ENCODE peak calls at places on chromosomes 6 and 20, in four cellular contexts. N is fibroblast of lung, L is endodermal cell, X is A549. G is an unnamed sample.

GRCh38 chr6:52190409-52190808 is 4.2 kb downstream of the IL17A start:
- DNase-seq in N (no peak), L (no peak), X (no peak), G (no peak)

GRCh38 chr6:169724554-169725269 is 412 bp upstream of the PHF10 start:
- DNase-seq in N (peak; percentile 47), L (peak; percentile 94), X (peak; percentile 38), G (peak; percentile 71)

GRCh38 chr6:149059557-149059956 is 258.0 kb upstream of the TAB2 start:
- DNase-seq in N (peak; percentile 37), L (no peak), X (no peak), G (no peak)

GRCh38 chr20:50504231-50504823 is 5.9 kb upstream of the PTPN1 start:
- DNase-seq in N (no peak), L (no peak), X (no peak), G (no peak)

GRCh38 chr6:21582651-21583050 is 10.9 kb upstream of the SOX4 start:
- DNase-seq in N (peak; percentile 46), L (no peak), X (no peak), G (no peak)

GRCh38 chr6:125503181-125503580 is 201.4 kb upstream of the HDDC2 start:
- DNase-seq in N (no peak), L (peak; percentile 45), X (no peak), G (no peak)

GRCh38 chr6:20686142-20686541 is 151.9 kb downstream of the CDKAL1 start:
- DNase-seq in N (no peak), L (peak; percentile 82), X (peak; percentile 10), G (no peak)

GRCh38 chr6:143885116-143885515 is 20.8 kb downstream of the ZC2HC1B start:
- DNase-seq in N (no peak), L (peak; percentile 53), X (no peak), G (no peak)

GRCh38 chr20:51563597-51564332 is 21.2 kb upstream of the NFATC2 start:
- DNase-seq in N (peak; percentile 90), L (peak; percentile 88), X (peak; percentile 91), G (no peak)

GRCh38 chr6:130895516-130895915 is 68.3 kb downstream of the SMLR1 start:
- DNase-seq in N (no peak), L (no peak), X (no peak), G (no peak)

GRCh38 chr20:50895111-50895830 is 36.0 kb downstream of the ADNP start:
- DNase-seq in N (no peak), L (no peak), X (no peak), G (no peak)

GRCh38 chr6:91291071-91291470 is 704.2 kb upstream of the MAP3K7 start:
- DNase-seq in N (peak; percentile 80), L (no peak), X (no peak), G (no peak)

GRCh38 chr6:35388023-35388422 is 45.7 kb downstream of the PPARD start:
- DNase-seq in N (no peak), L (no peak), X (no peak), G (no peak)

DNA sequence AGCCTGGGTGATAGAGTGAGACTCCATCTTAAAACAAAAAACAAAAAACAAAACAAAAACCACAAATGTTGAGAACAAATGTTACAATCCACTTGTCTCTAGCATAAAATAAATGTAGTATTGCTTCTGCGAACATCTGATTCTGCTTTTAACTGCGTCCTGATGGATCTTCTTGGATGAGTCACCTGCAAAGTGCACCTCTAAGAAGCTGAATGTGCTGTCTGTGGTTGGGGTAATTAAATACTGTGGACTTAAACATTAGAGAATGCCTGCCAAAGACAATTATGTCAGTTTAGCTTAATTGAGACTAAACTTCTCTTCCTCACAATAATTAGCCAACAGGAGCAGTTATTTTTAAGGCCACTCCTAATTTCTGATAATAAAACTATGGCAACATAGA is 253.4 kb downstream of the PHACTR1 start:
- DNase-seq in N (peak; percentile 14), L (no peak), X (no peak), G (no peak)
- H3K27ac ChIP-seq in N (no peak overlapping the region), L (no peak overlapping the region), X (no peak overlapping the region), G (no peak overlapping the region)

GRCh38 chr6:33430991-33431879 is 11.4 kb downstream of the SYNGAP1 start:
- DNase-seq in N (peak; percentile 71), L (peak; percentile 95), X (peak; percentile 62), G (peak; percentile 47)
- H3K27ac ChIP-seq in N (peak overlapping the region; percentile 38), L (peak overlapping the region; percentile 82), X (peak overlapping the region; percentile 38), G (peak overlapping the region; percentile 33)

GRCh38 chr6:157987788-157988699 is 6.4 kb downstream of the SYNJ2 start:
- DNase-seq in N (no peak), L (no peak), X (no peak), G (no peak)

GRCh38 chr6:157984165-157984564 is 2.5 kb downstream of the SYNJ2 start:
- DNase-seq in N (no peak), L (no peak), X (no peak), G (no peak)

GRCh38 chr6:157983439-157984119 is 1.9 kb downstream of the SYNJ2 start:
- DNase-seq in N (peak; percentile 73), L (peak; percentile 5), X (no peak), G (no peak)

GRCh38 chr6:157984686-157985225 is 3.1 kb downstream of the SYNJ2 start:
- DNase-seq in N (peak; percentile 58), L (no peak), X (no peak), G (no peak)

DNA sequence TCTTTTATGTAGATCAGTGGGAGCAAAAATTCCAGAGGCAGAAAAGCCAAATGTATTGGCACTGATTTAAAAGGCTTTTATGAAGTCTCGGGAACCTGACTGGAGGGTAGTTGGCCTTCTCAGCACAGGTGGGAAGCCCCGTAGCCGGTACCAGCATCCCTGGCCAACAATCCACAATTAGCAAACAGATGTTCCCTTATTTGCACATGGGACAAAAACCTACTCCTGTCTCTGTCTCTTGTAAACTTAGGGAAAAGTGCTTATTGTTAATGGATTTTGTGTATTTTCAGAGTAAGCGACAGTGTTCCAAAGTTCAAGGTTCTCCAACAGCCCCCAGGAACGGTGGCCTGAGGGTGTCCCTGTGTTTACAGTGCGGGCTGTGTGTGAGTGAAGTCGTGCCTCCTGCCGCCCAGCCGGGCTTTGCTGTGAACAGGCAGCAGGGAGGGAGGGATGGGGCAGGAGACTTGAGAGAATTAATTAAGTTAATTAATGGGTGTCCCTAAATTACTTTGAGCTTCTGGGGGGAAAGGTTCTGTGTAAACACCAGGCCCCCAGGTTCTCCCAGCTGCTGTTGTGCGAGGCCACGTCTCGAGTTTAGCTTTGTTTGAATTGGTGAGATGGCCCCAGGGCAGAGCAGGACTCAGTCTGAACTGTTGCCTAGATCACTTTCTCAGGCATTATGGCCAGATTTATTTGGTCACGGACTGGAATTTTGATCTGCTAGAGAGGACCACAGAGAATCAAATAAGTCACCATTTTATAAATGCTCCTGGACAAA is 3.9 kb downstream of the SYNJ2 start:
- DNase-seq in N (no peak), L (peak; percentile 71), X (no peak), G (no peak)
- H3K27ac ChIP-seq in N (peak overlapping the region; percentile 19), L (peak overlapping the region; percentile 19), X (peak overlapping the region; percentile 70), G (peak overlapping the region; percentile 75)

GRCh38 chr6:154606860-154607259 is 96.4 kb upstream of the CNKSR3 start:
- DNase-seq in N (no peak), L (no peak), X (no peak), G (no peak)
- H3K27ac ChIP-seq in N (no peak overlapping the region), L (no peak overlapping the region), X (no peak overlapping the region), G (no peak overlapping the region)